ENCODE peak calls at places on chromosomes 4 and X, in ten cellular contexts. B is AML-193; Z is heart left ventricle; M is fibroblast of pulmonary artery; X is NCI-H2029; G is astrocyte of the hippocampus; O is T-helper 2 cell treated with Interferon-gamma antibody and Interleukin-4, amounts not matched to agents 5 μg/mL and 100 μg/mL, for 36 hours; W is pancreas; V is naive thymus-derived CD4-positive, alpha-beta T cell; H is T-helper 9 cell. U is an unnamed sample.

GRCh38 chr4:44662623-44663006 is 11.2 kb upstream of the YIPF7 start:
- DNase-seq in B (peak; percentile 11), Z (no peak), M (no peak), X (no peak), G (no peak), O (no peak), W (no peak), V (no peak), H (no peak), U (no peak)

GRCh38 chr4:187236491-187236890 is 512.8 kb upstream of the FAT1 start:
- DNase-seq in B (no peak), Z (no peak), M (peak; percentile 71), X (no peak), G (peak; percentile 67), O (no peak), W (no peak), V (no peak), H (no peak), U (no peak)

GRCh38 chrX:130085551-130085986 is 24.7 kb downstream of the ELF4 start:
- DNase-seq in B (no peak), Z (no peak), M (peak; percentile 43), X (no peak), G (no peak), O (no peak), W (no peak), V (no peak), H (no peak), U (no peak)

GRCh38 chrX:24920769-24921168 is 95.0 kb downstream of the ARX start:
- DNase-seq in B (no peak), Z (no peak), M (no peak), X (no peak), G (no peak), O (no peak), W (no peak), V (no peak), H (no peak), U (no peak)

GRCh38 chrX:101208152-101208905 is 11.3 kb upstream of the DRP2 start:
- DNase-seq in B (no peak), Z (no peak), M (peak; percentile 57), X (no peak), G (peak; percentile 53), O (peak; percentile 8), W (no peak), V (no peak), H (no peak), U (no peak)

GRCh38 chr4:126264839-126265238 is 950.1 kb downstream of the FAT4 start:
- DNase-seq in B (no peak), Z (no peak), M (peak; percentile 46), X (no peak), G (peak; percentile 52), O (no peak), W (no peak), V (no peak), H (no peak), U (no peak)

GRCh38 chr4:13642163-13642562 is 14.6 kb upstream of the BOD1L1 start:
- DNase-seq in B (no peak), Z (no peak), M (peak; percentile 34), X (peak; percentile 20), G (peak; percentile 73), O (no peak), W (no peak), V (no peak), H (no peak), U (no peak)

GRCh38 chr4:169723207-169723606 is 34.5 kb downstream of the HPF1 start:
- DNase-seq in B (no peak), Z (no peak), M (peak; percentile 13), X (no peak), G (no peak), O (no peak), W (no peak), V (no peak), H (no peak), U (no peak)

GRCh38 chrX:71533850-71534515 is 1.1 kb downstream of the OGT start:
- DNase-seq in B (peak; percentile 5), Z (peak; percentile 52), M (peak; percentile 54), X (no peak), G (peak; percentile 55), O (peak; percentile 61), W (peak; percentile 44), V (peak; percentile 65), H (peak; percentile 20), U (no peak)

GRCh38 chrX:10612215-10612614 is 8.2 kb downstream of the MID1 start:
- DNase-seq in B (no peak), Z (no peak), M (peak; percentile 54), X (no peak), G (peak; percentile 60), O (no peak), W (no peak), V (no peak), H (no peak), U (no peak)

GRCh38 chrX:39773923-39774803 is 323.6 kb downstream of the BCOR start:
- DNase-seq in B (no peak), Z (no peak), M (peak; percentile 80), X (no peak), G (no peak), O (peak; percentile 52), W (peak; percentile 37), V (peak; percentile 52), H (no peak), U (no peak)

GRCh38 chr4:112358415-112358814 is 61.2 kb downstream of the ALPK1 start:
- DNase-seq in B (no peak), Z (no peak), M (no peak), X (no peak), G (no peak), O (no peak), W (no peak), V (no peak), H (no peak), U (no peak)

GRCh38 chrX:67104982-67105757 is 438.7 kb upstream of the AR start:
- DNase-seq in B (no peak), Z (no peak), M (no peak), X (no peak), G (no peak), O (no peak), W (no peak), V (no peak), H (no peak), U (peak; percentile 58)

GRCh38 chrX:121000589-121000988 is 15.0 kb upstream of the CT47A1 start:
- DNase-seq in B (no peak), Z (no peak), M (peak; percentile 59), X (no peak), G (peak; percentile 7), O (no peak), W (no peak), V (no peak), H (no peak), U (peak; percentile 77)

GRCh38 chrX:11398785-11399184 is 105.6 kb downstream of the AMELX start:
- DNase-seq in B (no peak), Z (no peak), M (no peak), X (no peak), G (no peak), O (no peak), W (no peak), V (no peak), H (no peak), U (no peak)

GRCh38 chr4:183872531-183872930 is 32.6 kb upstream of the STOX2 start:
- DNase-seq in B (no peak), Z (no peak), M (no peak), X (no peak), G (no peak), O (no peak), W (no peak), V (no peak), H (no peak), U (no peak)